ENCODE peak calls at places on chromosomes 13 and 19, in six cellular contexts. One of them, this sample, is unnamed.

GRCh38 chr13:29428310-29428991 is 167.0 kb downstream of the SLC7A1 start:
- DNase-seq in K562: no peak
- DNase-seq in A549: no peak
- DNase-seq in endothelial cell of umbilical vein: no peak
- DNase-seq in H1: peak
- DNase-seq in HepG2: no peak
- DNase-seq in this sample: peak

GRCh38 chr13:43368003-43368402 is 344.6 kb downstream of the DNAJC15 start:
- DNase-seq in K562: no peak
- DNase-seq in A549: no peak
- DNase-seq in endothelial cell of umbilical vein: peak
- DNase-seq in H1: no peak
- DNase-seq in HepG2: no peak
- DNase-seq in this sample: no peak

GRCh38 chr13:43792456-43792855 is 5.7 kb upstream of the ENOX1 start:
- DNase-seq in K562: no peak
- DNase-seq in A549: no peak
- DNase-seq in endothelial cell of umbilical vein: no peak
- DNase-seq in H1: no peak
- DNase-seq in HepG2: no peak
- DNase-seq in this sample: no peak

GRCh38 chr19:31548941-31549340 is 199.7 kb upstream of the TSHZ3 start:
- DNase-seq in K562: no peak
- DNase-seq in A549: peak
- DNase-seq in endothelial cell of umbilical vein: no peak
- DNase-seq in H1: no peak
- DNase-seq in HepG2: no peak
- DNase-seq in this sample: peak

GRCh38 chr13:47813683-47814082 is 187.4 kb downstream of the SUCLA2 start:
- DNase-seq in K562: no peak
- DNase-seq in A549: no peak
- DNase-seq in endothelial cell of umbilical vein: no peak
- DNase-seq in H1: no peak
- DNase-seq in HepG2: no peak
- DNase-seq in this sample: no peak

GRCh38 chr19:1401138-1401888 is at the start of gene GAMT:
- DNase-seq in K562: peak
- DNase-seq in A549: no peak
- DNase-seq in endothelial cell of umbilical vein: peak
- DNase-seq in H1: no peak
- DNase-seq in HepG2: no peak
- DNase-seq in this sample: peak

GRCh38 chr13:30147380-30147779 is 160.0 kb downstream of the KATNAL1 start:
- DNase-seq in K562: no peak
- DNase-seq in A549: no peak
- DNase-seq in endothelial cell of umbilical vein: no peak
- DNase-seq in H1: no peak
- DNase-seq in HepG2: no peak
- DNase-seq in this sample: no peak

GRCh38 chr13:65940720-65941119 is 1289.4 kb downstream of the PCDH9 start:
- DNase-seq in K562: no peak
- DNase-seq in A549: no peak
- DNase-seq in endothelial cell of umbilical vein: no peak
- DNase-seq in H1: no peak
- DNase-seq in HepG2: no peak
- DNase-seq in this sample: no peak

GRCh38 chr19:43720936-43721335 is 5.1 kb downstream of the IRGC start:
- DNase-seq in K562: no peak
- DNase-seq in A549: no peak
- DNase-seq in endothelial cell of umbilical vein: no peak
- DNase-seq in H1: no peak
- DNase-seq in HepG2: no peak
- DNase-seq in this sample: no peak

GRCh38 chr13:51066091-51066831 is 44.8 kb downstream of the C13orf42 start:
- DNase-seq in K562: no peak
- DNase-seq in A549: no peak
- DNase-seq in endothelial cell of umbilical vein: peak
- DNase-seq in H1: no peak
- DNase-seq in HepG2: no peak
- DNase-seq in this sample: no peak

GRCh38 chr19:9161427-9161826 is 17.4 kb upstream of the OR7D2 start:
- DNase-seq in K562: no peak
- DNase-seq in A549: no peak
- DNase-seq in endothelial cell of umbilical vein: no peak
- DNase-seq in H1: no peak
- DNase-seq in HepG2: no peak
- DNase-seq in this sample: no peak

GRCh38 chr19:16470541-16470910 is 1.2 kb downstream of the EPS15L1 start:
- DNase-seq in K562: no peak
- DNase-seq in A549: no peak
- DNase-seq in endothelial cell of umbilical vein: no peak
- DNase-seq in H1: no peak
- DNase-seq in HepG2: no peak
- DNase-seq in this sample: no peak

GRCh38 chr13:19324325-19324724 is 142.7 kb upstream of the TUBA3C start:
- DNase-seq in K562: no peak
- DNase-seq in A549: no peak
- DNase-seq in endothelial cell of umbilical vein: no peak
- DNase-seq in H1: no peak
- DNase-seq in HepG2: no peak
- DNase-seq in this sample: no peak

GRCh38 chr13:28718186-28718537 is 608 bp downstream of the SLC46A3 start:
- DNase-seq in K562: no peak
- DNase-seq in A549: no peak
- DNase-seq in endothelial cell of umbilical vein: peak
- DNase-seq in H1: no peak
- DNase-seq in HepG2: no peak
- DNase-seq in this sample: no peak

GRCh38 chr13:112651750-112652511 is 37.9 kb upstream of the ATP11A start:
- DNase-seq in K562: no peak
- DNase-seq in A549: no peak
- DNase-seq in endothelial cell of umbilical vein: no peak
- DNase-seq in H1: no peak
- DNase-seq in HepG2: no peak
- DNase-seq in this sample: no peak

GRCh38 chr19:30851646-30852045 is 479.5 kb downstream of the ZNF536 start:
- DNase-seq in K562: no peak
- DNase-seq in A549: no peak
- DNase-seq in endothelial cell of umbilical vein: no peak
- DNase-seq in H1: no peak
- DNase-seq in HepG2: no peak
- DNase-seq in this sample: no peak

GRCh38 chr19:52142001-52142595 is 2.4 kb upstream of the ZNF616 start:
- DNase-seq in K562: no peak
- DNase-seq in A549: no peak
- DNase-seq in endothelial cell of umbilical vein: no peak
- DNase-seq in H1: no peak
- DNase-seq in HepG2: no peak
- DNase-seq in this sample: no peak

GRCh38 chr19:14979498-14980255 is at the start of gene SLC1A6:
- DNase-seq in K562: no peak
- DNase-seq in A549: no peak
- DNase-seq in endothelial cell of umbilical vein: no peak
- DNase-seq in H1: no peak
- DNase-seq in HepG2: no peak
- DNase-seq in this sample: peak

GRCh38 chr19:787551-787950 is 9.7 kb upstream of the PTBP1 start:
- DNase-seq in K562: no peak
- DNase-seq in A549: no peak
- DNase-seq in endothelial cell of umbilical vein: no peak
- DNase-seq in H1: no peak
- DNase-seq in HepG2: no peak
- DNase-seq in this sample: no peak

GRCh38 chr13:111114362-111115050 is 604 bp upstream of the ARHGEF7 start:
- DNase-seq in K562: no peak
- DNase-seq in A549: no peak
- DNase-seq in endothelial cell of umbilical vein: peak
- DNase-seq in H1: no peak
- DNase-seq in HepG2: no peak
- DNase-seq in this sample: peak

GRCh38 chr13:27035892-27036235 is 135.7 kb downstream of the USP12 start:
- DNase-seq in K562: no peak
- DNase-seq in A549: peak
- DNase-seq in endothelial cell of umbilical vein: no peak
- DNase-seq in H1: no peak
- DNase-seq in HepG2: no peak
- DNase-seq in this sample: no peak

GRCh38 chr19:6108721-6109633 is 1.3 kb downstream of the RFX2 start:
- DNase-seq in K562: peak
- DNase-seq in A549: peak
- DNase-seq in endothelial cell of umbilical vein: peak
- DNase-seq in H1: no peak
- DNase-seq in HepG2: no peak
- DNase-seq in this sample: peak

GRCh38 chr19:58466089-58466759 is 656 bp upstream of the ZNF324 start:
- DNase-seq in K562: no peak
- DNase-seq in A549: no peak
- DNase-seq in endothelial cell of umbilical vein: no peak
- DNase-seq in H1: no peak
- DNase-seq in HepG2: no peak
- DNase-seq in this sample: no peak

GRCh38 chr13:106882222-106882621 is 314.3 kb upstream of the ARGLU1 start:
- DNase-seq in K562: no peak
- DNase-seq in A549: no peak
- DNase-seq in endothelial cell of umbilical vein: no peak
- DNase-seq in H1: no peak
- DNase-seq in HepG2: no peak
- DNase-seq in this sample: no peak

GRCh38 chr13:74796126-74796643 is 662.0 kb upstream of the KLF12 start:
- DNase-seq in K562: no peak
- DNase-seq in A549: no peak
- DNase-seq in endothelial cell of umbilical vein: no peak
- DNase-seq in H1: no peak
- DNase-seq in HepG2: no peak
- DNase-seq in this sample: peak

DNA sequence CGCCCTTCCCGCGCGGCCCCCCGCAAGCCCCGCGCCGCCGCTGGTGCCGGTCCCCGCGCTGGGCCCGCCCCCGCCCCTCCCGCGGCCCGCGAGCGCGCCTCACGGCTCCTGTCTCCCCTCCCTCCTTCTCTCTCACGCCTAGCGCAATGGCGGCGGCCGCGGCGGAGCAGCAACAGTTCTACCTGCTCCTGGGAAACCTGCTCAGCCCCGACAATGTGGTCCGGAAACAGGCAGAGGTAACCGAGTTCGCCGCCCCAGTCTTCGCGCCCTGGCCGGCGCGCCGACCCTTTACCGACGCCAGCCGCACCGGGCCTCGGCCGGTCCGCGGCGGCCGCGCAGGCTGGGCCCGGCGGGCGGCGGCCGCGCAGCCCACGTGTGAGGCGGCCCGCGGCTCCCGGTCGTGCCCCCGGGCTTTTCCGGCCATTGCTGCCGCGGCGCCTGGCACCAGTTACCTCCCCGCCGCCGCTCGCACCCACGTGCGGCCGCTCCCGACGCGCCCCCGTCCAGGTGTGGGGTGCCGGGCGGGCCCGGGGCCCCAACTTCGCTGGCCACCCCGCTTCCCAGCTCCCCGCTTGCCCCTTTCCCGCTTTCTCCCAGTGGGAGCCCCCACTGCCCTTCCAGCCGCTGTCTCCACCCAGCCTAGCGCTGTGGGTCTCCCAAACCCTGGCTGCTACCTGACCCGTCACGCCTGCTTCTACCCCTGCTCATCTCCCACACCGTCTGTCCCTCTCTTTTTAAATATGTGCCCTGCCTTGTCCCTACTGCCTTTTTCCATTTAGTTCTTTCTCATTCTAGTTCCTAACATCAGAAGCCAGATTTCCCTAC is 23.3 kb downstream of the IPO5 start:
- DNase-seq in K562: peak
- DNase-seq in A549: peak
- DNase-seq in endothelial cell of umbilical vein: no peak
- DNase-seq in H1: no peak
- DNase-seq in HepG2: no peak
- DNase-seq in this sample: peak
- TF ChIP-seq JUN in K562: no peak
- TF ChIP-seq JUN in A549: no peak
- TF ChIP-seq JUN in endothelial cell of umbilical vein: no peak
- TF ChIP-seq JUN in H1: no peak
- TF ChIP-seq JUN in HepG2: no peak
- TF ChIP-seq JUN in this sample: no peak

DNA sequence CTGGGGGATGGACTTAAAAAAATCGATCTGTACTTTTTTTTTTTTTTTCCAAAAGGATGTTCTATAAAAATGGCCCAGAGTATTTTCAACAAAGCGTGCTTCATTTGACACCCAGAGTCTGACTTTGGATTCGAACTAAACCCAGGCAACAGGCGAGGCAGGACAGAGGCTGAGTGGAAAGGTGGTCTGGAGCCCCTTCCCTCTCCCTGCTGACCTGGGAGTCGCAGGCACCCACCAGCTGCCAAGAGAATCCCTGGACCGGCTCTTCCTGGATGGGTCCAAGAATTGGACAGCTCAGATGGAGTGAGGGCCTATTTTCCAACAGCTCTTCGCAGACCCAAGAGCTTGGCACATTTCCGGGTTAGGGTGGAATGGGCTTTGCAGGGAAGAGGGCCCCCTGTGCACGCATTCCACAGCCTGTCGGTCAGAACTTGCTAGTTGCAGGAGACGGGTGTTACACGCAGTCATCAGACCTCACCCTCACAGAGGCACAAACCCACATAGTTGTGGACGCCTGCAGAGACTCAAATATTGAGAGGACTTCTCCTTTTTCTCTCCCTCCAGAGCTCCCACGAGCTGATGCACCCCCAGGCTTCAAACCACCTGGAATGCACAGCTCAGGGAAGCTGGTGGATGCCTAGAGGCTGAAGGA is 15.2 kb downstream of the KCTD15 start:
- DNase-seq in K562: no peak
- DNase-seq in A549: no peak
- DNase-seq in endothelial cell of umbilical vein: no peak
- DNase-seq in H1: no peak
- DNase-seq in HepG2: no peak
- DNase-seq in this sample: no peak
- TF ChIP-seq MAX in K562: no peak
- TF ChIP-seq MAX in A549: no peak
- TF ChIP-seq MAX in endothelial cell of umbilical vein: no peak
- TF ChIP-seq MAX in H1: no peak
- TF ChIP-seq MAX in HepG2: no peak
- TF ChIP-seq MAX in this sample: no peak

GRCh38 chr19:35037716-35038622 is 3.6 kb upstream of the HPN start:
- DNase-seq in K562: no peak
- DNase-seq in A549: no peak
- DNase-seq in endothelial cell of umbilical vein: peak
- DNase-seq in H1: no peak
- DNase-seq in HepG2: no peak
- DNase-seq in this sample: no peak
- TF ChIP-seq JUN in K562: no peak
- TF ChIP-seq JUN in A549: no peak
- TF ChIP-seq JUN in endothelial cell of umbilical vein: no peak
- TF ChIP-seq JUN in H1: no peak
- TF ChIP-seq JUN in HepG2: no peak
- TF ChIP-seq JUN in this sample: no peak

DNA sequence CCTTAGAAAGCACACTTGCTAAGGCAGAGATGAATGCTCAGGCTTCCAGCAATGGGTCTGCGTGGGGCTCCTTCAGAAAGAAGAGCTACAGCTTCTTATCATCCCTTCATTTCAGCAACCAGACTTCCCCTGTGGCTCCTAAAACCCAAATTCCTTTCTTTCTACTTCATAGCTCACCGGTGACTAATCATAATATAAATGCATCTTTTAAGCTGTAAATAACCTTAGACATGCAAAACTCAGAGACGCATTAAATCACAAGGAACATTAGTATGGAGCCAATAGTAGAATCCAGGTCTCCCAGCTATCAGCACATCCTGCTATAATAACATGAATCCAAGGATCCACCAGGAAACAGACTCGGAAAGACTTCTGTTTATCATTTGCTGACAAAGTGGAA is 375.6 kb downstream of the COG6 start:
- DNase-seq in K562: no peak
- DNase-seq in A549: no peak
- DNase-seq in endothelial cell of umbilical vein: peak
- DNase-seq in H1: no peak
- DNase-seq in HepG2: no peak
- DNase-seq in this sample: no peak
- TF ChIP-seq MAX in K562: no peak
- TF ChIP-seq MAX in A549: no peak
- TF ChIP-seq MAX in endothelial cell of umbilical vein: no peak
- TF ChIP-seq MAX in H1: no peak
- TF ChIP-seq MAX in HepG2: no peak
- TF ChIP-seq MAX in this sample: no peak